ENCODE peak calls at places on chromosomes 5 and 9, in four cellular contexts. B is IMR-90, M is neuronal stem cell, J is H1. N is an unnamed sample.

GRCh38 chr9:122374885-122375420 is 4.1 kb downstream of the PTGS1 start:
- DNase-seq in J (no peak), B (peak), M (no peak), N (peak)

GRCh38 chr9:35749515-35750255 is 598 bp downstream of the RGP1 start:
- DNase-seq in M (no peak), B (no peak), J (no peak), N (peak)

GRCh38 chr5:109404428-109404960 is 5.3 kb downstream of the PJA2 start:
- DNase-seq in B (no peak), J (no peak), M (no peak), N (no peak)

GRCh38 chr5:74042559-74043357 is 416.8 kb downstream of the ARHGEF28 start:
- DNase-seq in B (peak), J (no peak), M (no peak), N (no peak)

GRCh38 chr9:124300312-124300711 is 42.6 kb downstream of the NEK6 start:
- DNase-seq in M (no peak), B (no peak), J (no peak), N (no peak)

GRCh38 chr5:55634204-55634785 is 77.8 kb downstream of the SLC38A9 start:
- DNase-seq in B (peak), J (no peak), M (no peak), N (no peak)

GRCh38 chr5:79508354-79508753 is 5.6 kb downstream of the HOMER1 start:
- DNase-seq in B (no peak), M (no peak), J (no peak), N (no peak)

GRCh38 chr5:132480546-132481242 is 9.9 kb downstream of the IRF1 start:
- DNase-seq in B (no peak), J (no peak), M (no peak), N (no peak)

GRCh38 chr5:173659423-173659822 is 43.0 kb upstream of the BOD1 start:
- DNase-seq in M (no peak), B (no peak), J (no peak), N (no peak)

GRCh38 chr5:16521561-16522090 is 56.0 kb upstream of the ZNF622 start:
- DNase-seq in B (no peak), M (no peak), J (no peak), N (no peak)

GRCh38 chr9:37999501-38000189 is 69.4 kb downstream of the SHB start:
- DNase-seq in J (no peak), B (peak), M (no peak), N (no peak)

GRCh38 chr9:88433583-88434240 is 45.5 kb downstream of the SPIN1 start:
- DNase-seq in J (no peak), M (no peak), B (peak), N (no peak)

GRCh38 chr5:177419045-177419444 is 7.4 kb upstream of the GRK6 start:
- DNase-seq in M (no peak), B (peak), J (no peak), N (no peak)

GRCh38 chr9:42852133-42852532 is 668.7 kb downstream of the SPATA31A6 start:
- DNase-seq in B (no peak), J (peak), M (peak), N (peak)

GRCh38 chr9:16442622-16443021 is 427.8 kb downstream of the BNC2 start:
- DNase-seq in J (no peak), M (no peak), B (peak), N (peak)

GRCh38 chr9:121073038-121073437 is 1.7 kb upstream of the CNTRL start:
- DNase-seq in J (no peak), B (peak), M (no peak), N (no peak)

GRCh38 chr5:62496152-62496551 is 82.5 kb upstream of the LRRC70 start:
- DNase-seq in B (no peak), M (no peak), J (no peak), N (no peak)

GRCh38 chr9:105063665-105064247 is 135.8 kb upstream of the ABCA1 start:
- DNase-seq in M (no peak), J (no peak), B (peak), N (no peak)
- H3K14ac ChIP-seq in M (peak), J (no peak), B (peak), N (no peak)

DNA sequence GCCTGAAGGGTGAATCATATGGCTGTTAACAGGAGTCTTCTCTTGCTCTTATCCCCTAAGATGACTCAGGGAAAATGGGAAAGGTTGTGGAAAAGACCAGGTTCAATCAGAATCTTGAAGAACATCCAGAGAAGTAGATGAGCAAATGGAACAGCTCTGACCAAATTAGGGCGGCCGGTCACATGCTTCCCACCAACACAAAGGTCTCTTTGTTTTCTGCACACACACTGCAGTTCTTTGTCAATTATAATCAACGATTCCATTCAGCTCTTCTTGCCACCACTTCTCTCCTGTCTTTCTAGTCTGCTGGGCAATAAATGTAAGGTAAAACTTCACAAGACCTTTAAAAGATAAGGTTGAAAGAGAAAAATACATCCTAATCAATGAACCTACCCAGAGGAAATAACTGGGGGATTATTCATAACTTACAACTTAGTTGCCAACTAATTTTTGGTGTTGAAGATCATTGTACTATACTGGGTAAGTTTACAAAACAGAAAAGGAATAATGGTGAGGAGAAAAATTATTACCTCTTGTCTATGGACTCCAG is 442.0 kb upstream of the PIK3R1 start:
- DNase-seq in M (peak), B (no peak), J (no peak), N (no peak)
- H2AFZ ChIP-seq in M (peak), B (no peak), J (peak), N (no peak)

GRCh38 chr9:135523521-135524129 is 2.4 kb downstream of the LCN1 start:
- DNase-seq in B (no peak), M (no peak), J (no peak), N (no peak)
- H3K14ac ChIP-seq in B (no peak), M (peak), J (no peak), N (no peak)

GRCh38 chr9:86730165-86730928 is 217.0 kb downstream of the GAS1 start:
- DNase-seq in B (peak), J (no peak), M (no peak), N (no peak)
- H2AFZ ChIP-seq in B (no peak), J (no peak), M (no peak), N (no peak)

DNA sequence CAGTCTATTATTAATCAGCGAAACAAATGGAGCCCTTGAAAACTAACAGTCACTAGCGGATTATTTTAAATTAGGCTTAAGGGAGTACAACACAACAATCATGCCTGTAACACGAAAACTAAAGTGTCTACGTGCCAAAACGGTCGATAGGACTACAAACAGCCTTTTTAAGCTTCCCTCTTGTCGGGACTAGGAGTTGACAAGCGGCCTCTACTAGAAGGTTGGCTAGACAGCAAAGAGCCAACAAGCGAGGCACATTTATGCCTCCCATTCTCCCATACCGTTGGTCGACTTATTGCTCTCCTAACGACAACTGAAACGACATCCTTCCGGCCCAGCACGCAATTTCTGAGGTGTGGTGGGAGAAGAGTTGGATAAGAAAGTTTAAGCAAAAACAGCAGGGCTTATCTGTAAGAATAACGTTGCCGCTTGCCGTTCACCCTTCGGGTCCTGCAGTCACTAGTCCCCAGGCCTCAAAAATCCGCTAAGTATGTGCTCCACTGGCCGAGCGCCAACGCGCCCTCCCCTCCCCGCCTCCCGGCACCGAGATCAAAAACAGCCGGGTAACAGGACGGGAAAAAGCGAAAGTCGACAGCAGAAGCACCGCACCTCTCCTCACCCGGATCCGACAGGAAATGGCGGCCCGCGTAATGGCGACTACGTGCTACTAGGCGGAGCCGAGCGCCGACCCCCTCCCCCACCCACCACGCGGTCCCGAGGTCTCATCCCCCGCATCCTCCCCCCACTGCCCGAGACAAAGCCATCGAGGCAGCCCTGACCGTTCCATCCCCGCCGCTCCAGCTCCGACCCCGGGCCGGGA is 813 bp downstream of the HNRNPK start:
- DNase-seq in B (peak), M (peak), J (peak), N (peak)
- H3K14ac ChIP-seq in B (peak), M (peak), J (peak), N (peak)

DNA sequence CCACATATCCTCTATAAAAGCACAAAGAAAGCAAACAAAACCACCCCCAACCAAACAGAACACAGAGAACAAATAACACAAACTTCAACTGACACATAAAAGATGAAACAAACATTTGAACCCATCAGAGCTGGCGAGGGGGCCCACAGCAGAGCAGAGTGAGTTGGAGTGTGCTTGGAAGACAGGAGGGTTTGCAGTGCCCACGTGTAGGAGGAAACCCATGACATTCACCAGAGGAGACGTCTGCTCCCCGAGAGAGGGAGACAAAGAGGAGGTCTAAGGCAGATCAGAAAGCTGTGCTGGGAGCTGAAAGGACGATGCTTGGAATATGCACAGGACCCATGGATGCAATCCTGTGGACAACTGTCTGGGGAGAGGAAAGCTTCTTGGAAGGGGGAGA is 27.0 kb downstream of the MRPL36 start:
- DNase-seq in J (no peak), B (peak), M (no peak), N (no peak)
- H2AFZ ChIP-seq in J (no peak), B (peak), M (peak), N (no peak)

DNA sequence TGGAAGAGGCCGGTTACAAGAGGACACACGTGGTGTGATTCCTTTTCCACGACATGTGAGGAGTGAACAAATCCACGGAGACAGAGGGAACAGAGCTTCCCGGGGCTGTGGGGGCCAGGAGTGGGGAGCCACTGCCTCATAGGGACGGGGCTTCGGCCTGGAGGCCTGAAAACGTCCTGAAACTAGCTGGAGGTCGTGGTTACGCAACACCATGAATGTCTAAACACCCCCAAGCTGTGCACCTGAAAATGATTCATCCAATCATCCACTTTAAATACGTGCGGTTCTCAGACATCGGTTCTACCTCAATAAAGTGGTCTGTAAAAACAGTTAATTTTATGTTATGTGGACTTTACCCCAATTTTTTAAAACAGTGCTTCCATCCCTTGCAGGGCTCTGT is 65.3 kb upstream of the PPP1R26 start:
- DNase-seq in M (no peak), B (no peak), J (no peak), N (no peak)
- H3K14ac ChIP-seq in M (no peak), B (no peak), J (no peak), N (no peak)

GRCh38 chr9:92158097-92158601 is 42.9 kb upstream of the SPTLC1 start:
- DNase-seq in B (no peak), M (no peak), J (no peak), N (no peak)

GRCh38 chr9:92155221-92155620 is 40.0 kb upstream of the SPTLC1 start:
- DNase-seq in J (no peak), B (no peak), M (no peak), N (no peak)

GRCh38 chr9:92159058-92159457 is 43.8 kb upstream of the SPTLC1 start:
- DNase-seq in B (no peak), M (no peak), J (no peak), N (no peak)

GRCh38 chr9:92151691-92152393 is 36.6 kb upstream of the SPTLC1 start:
- DNase-seq in M (no peak), J (no peak), B (peak), N (no peak)

DNA sequence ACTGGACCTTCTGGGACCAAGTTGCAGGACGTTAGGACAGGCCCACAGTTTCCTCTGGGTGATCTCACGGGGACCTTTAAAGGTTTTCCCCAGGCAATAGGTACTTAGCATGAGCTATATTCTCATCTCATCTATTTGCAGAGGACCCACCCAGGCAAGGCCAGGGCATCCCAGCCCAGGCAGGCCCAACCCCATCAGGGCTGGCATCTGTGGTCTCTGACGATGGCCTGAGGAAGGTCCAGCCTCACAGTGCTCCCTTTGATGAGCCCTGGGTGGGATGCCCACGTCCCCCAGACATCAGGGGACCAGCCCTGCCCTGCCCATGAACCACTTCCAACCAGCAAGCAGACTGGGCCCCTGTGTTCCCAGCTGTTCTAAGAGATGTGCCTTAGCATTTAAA is 38.8 kb upstream of the SPTLC1 start:
- DNase-seq in M (no peak), J (peak), B (no peak), N (no peak)
- H2AFZ ChIP-seq in M (peak), J (no peak), B (no peak), N (no peak)

DNA sequence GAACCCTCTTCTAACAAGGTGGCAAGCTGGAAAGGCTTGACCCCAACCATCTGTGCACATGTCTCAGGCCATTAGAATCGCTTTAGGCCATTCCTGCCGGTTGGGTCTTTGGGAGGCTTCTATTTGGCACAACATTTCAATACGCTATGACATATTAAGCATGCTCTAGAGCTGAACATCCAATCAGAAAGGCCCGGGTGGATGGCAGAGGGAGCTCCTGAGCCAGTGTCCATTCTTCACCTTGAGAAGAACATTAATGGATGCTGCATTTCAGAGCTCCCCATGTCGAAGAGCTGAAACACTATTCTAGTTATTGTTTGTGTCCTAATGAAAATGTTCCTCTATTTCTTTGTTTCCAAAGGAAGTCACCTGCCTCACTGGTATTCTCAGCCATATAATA is 12.8 kb downstream of the SPATA9 start:
- DNase-seq in B (no peak), J (no peak), M (no peak), N (no peak)
- H3K14ac ChIP-seq in B (no peak), J (no peak), M (no peak), N (no peak)